ENCODE peak calls at places on chromosomes 7 and 10, in six cellular contexts. O is NB4, C is HepG2, B is endothelial cell of umbilical vein, F is K562, V is GM12878. Z is an unnamed sample.

GRCh38 chr10:81865581-81865980 is 9.4 kb upstream of the NRG3 start:
- DNase-seq in V (no peak), C (no peak), O (no peak), B (peak; percentile 72), F (no peak), Z (no peak)

GRCh38 chr10:49273626-49274025 is 25.3 kb upstream of the C10orf71 start:
- DNase-seq in O (no peak), F (no peak), C (no peak), V (no peak), B (no peak), Z (no peak)

GRCh38 chr10:14477408-14477710 is 146.6 kb upstream of the FRMD4A start:
- DNase-seq in F (no peak), C (no peak), O (no peak), B (no peak), V (no peak), Z (no peak)

GRCh38 chr10:97270523-97271154 is 21.8 kb downstream of the ARHGAP19 start:
- DNase-seq in C (peak; percentile 26), O (no peak), V (no peak), F (peak; percentile 18), B (peak; percentile 17), Z (no peak)

GRCh38 chr7:73865738-73866445 is 4.9 kb downstream of the TMEM270 start:
- DNase-seq in O (peak; percentile 72), F (no peak), C (peak; percentile 34), V (no peak), B (peak; percentile 62), Z (peak; percentile 63)

GRCh38 chr7:138891446-138891810 is 89.8 kb downstream of the KIAA1549 start:
- DNase-seq in C (no peak), F (no peak), V (no peak), O (no peak), B (no peak), Z (no peak)

GRCh38 chr7:127751062-127751722 is 99.2 kb downstream of the SND1 start:
- DNase-seq in F (no peak), C (no peak), V (no peak), O (peak; percentile 42), B (no peak), Z (no peak)

GRCh38 chr10:34626158-34626557 is 188.9 kb downstream of the PARD3 start:
- DNase-seq in B (no peak), O (no peak), C (no peak), V (no peak), F (no peak), Z (no peak)

GRCh38 chr7:140196361-140197217 is 19.8 kb upstream of the KDM7A start:
- DNase-seq in O (peak; percentile 30), F (no peak), V (no peak), C (no peak), B (no peak), Z (no peak)

GRCh38 chr7:34064511-34065158 is 159.3 kb downstream of the BMPER start:
- DNase-seq in B (no peak), C (no peak), V (no peak), O (no peak), F (no peak), Z (peak; percentile 91)

GRCh38 chr7:70178787-70179186 is 580.5 kb downstream of the AUTS2 start:
- DNase-seq in F (no peak), C (no peak), B (no peak), V (no peak), O (peak; percentile 28), Z (peak; percentile 21)

GRCh38 chr7:20241491-20242261 is 24.5 kb upstream of the MACC1 start:
- DNase-seq in O (no peak), V (peak; percentile 68), C (peak; percentile 20), F (no peak), B (no peak), Z (no peak)

GRCh38 chr7:142556745-142557144 is 192.5 kb upstream of the PRSS1 start:
- DNase-seq in F (peak; percentile 44), C (peak; percentile 5), B (peak; percentile 91), V (no peak), O (peak; percentile 82), Z (peak; percentile 87)

GRCh38 chr10:51892965-51893658 is 193.7 kb upstream of the CSTF2T start:
- DNase-seq in F (no peak), B (peak; percentile 18), O (peak; percentile 25), C (peak; percentile 10), V (no peak), Z (peak; percentile 1)

GRCh38 chr7:55552320-55553086 is 19.8 kb downstream of the VOPP1 start:
- DNase-seq in B (peak; percentile 96), C (no peak), O (no peak), F (no peak), V (no peak), Z (no peak)

GRCh38 chr10:103991393-103992128 is 24.6 kb downstream of the SLK start:
- DNase-seq in F (no peak), B (no peak), O (no peak), V (no peak), C (no peak), Z (no peak)

GRCh38 chr7:128034830-128035229 is 3.6 kb upstream of the LRRC4 start:
- DNase-seq in O (no peak), C (no peak), F (no peak), V (no peak), B (no peak), Z (no peak)

DNA sequence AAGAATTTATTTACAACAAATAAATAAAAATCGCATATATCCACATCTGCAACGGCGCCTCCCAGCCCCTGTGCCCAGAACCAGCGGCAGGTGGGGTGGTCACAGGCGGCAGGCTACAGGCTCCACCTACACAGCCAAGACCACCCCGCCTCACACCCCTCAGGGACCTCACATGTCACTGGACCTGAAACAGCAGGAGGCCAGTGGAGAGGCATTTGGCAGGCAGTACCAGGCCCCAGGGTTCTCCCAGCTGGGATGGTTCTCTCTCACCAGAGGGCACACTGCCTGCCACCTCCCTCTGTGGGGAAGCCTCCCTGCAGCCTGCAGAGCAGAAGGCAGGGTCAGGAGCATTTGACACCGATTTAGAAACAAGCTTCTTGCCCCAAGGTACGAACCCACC is 81.5 kb downstream of the MAD1L1 start:
- DNase-seq in O (no peak), B (no peak), F (no peak), V (no peak), C (no peak), Z (no peak)
- TF ChIP-seq MYC in O (no peak), B (no peak), F (no peak), V (no peak), C (no peak), Z (no peak)

DNA sequence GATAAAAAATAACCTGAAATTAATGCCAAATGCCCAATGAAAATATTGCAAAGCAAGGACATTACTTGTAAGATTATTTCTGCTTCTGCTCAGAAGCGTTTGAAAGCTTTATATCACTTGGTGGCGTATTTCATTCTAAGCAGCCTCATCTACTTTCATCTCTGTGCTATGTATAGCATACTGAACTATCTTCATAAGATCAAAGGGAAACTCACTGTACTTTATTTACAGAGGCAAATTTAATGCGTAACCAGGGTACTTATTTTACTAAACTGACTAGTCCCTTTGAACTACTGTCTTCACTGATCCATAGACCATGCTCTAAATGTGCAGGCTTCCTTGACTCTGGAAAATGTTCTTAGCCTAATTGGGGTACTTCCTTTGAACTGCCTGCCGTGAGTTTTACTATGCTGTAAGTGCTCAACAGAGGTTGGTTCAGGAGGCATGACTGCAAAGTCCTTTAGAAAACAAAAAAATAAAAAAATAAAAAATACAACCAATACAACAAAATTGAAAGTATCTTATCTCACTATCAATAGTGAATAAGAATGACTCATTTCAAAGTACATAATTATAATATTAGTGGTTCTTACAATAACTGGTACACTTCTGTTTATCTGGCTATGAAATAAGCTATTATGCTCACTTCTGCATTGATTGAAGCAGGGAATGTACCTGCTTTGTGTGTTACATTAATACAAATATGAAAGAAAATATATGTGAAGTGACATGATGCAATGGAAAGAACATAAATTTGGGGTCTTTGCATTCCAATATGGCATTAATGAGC is 41.0 kb upstream of the TSPAN12 start:
- DNase-seq in V (no peak), O (no peak), B (no peak), F (no peak), C (peak; percentile 56), Z (no peak)
- TF ChIP-seq MYC in V (no peak), O (no peak), B (no peak), F (no peak), C (no peak), Z (no peak)

GRCh38 chr10:107732045-107732444 is 567.5 kb upstream of the SORCS1 start:
- DNase-seq in V (no peak), F (no peak), C (no peak), B (no peak), O (no peak), Z (no peak)

GRCh38 chr10:107733731-107734130 is 569.2 kb upstream of the SORCS1 start:
- DNase-seq in B (no peak), F (no peak), O (no peak), C (no peak), V (no peak), Z (no peak)

GRCh38 chr10:107728807-107729206 is 564.3 kb upstream of the SORCS1 start:
- DNase-seq in O (peak; percentile 71), F (no peak), C (no peak), V (peak; percentile 11), B (no peak), Z (no peak)

GRCh38 chr10:107733328-107733727 is 568.8 kb upstream of the SORCS1 start:
- DNase-seq in F (no peak), V (no peak), C (no peak), O (no peak), B (no peak), Z (no peak)

DNA sequence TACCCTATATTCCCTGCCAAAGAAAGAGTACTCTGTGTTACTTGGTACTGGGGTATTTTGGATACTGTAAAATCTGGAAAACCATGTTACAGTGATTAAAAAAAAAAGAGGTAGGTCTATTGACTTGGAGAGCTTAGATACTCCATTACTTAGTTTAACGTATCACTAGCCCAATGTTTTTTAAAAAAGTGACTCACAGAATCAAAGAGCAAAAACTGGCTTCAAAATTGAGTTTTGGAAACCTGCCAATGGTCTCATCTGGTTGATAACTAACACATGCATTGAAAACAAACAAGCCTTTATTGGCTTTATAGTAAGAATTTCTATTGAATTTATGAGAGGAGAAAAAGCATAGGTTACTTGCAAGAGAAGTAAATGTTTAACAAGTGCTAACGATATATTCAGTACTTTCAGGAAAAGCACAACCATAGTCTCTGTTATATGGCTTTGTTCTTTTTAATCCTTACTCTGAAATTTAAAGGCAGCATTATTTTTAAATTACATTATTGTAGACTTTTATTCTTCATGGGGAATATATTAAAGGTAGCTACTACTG is 563.3 kb upstream of the SORCS1 start:
- DNase-seq in B (no peak), C (no peak), V (no peak), F (no peak), O (no peak), Z (no peak)
- TF ChIP-seq MYC in B (no peak), C (no peak), V (no peak), F (no peak), O (no peak), Z (no peak)

DNA sequence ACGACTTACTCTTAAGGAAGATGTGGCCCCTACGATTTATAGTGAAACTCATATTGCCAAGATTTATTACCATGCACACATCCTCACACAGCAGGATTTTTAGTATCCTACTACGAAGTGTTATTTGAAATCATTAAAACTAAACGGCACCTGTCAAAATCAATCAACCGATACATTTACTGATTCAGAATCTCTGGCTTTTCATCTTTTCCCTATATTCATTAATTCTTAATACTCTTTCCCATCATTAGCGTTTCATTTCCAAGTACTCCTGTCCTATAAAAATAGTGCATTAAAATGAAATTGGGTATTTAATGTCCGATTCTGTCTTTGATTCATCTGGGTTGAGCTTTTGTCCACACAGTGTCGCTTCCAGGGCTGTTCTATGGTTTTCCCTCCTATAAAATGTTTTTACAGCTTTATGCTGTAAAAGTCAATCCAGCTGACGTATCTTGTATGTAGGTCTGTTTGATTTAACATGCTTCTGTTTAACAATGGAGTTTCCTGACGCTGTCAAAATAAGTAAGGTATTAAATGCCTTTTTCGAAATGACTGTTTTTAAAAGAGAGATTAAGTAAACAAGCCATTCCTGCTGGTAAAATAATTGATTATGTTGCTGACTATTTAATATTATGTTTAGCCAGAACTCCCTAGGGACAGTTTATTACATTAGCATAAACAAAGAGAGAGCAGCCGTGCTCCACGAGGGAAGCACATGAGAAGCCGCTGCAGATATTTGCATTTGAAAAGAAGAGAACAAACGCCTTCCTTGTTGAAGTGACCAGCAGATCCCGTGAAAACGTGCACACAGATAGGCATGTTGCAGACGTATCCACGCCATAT is 22.3 kb upstream of the SFMBT2 start:
- DNase-seq in B (peak; percentile 13), C (no peak), V (no peak), F (no peak), O (no peak), Z (no peak)
- TF ChIP-seq MYC in B (no peak), C (no peak), V (no peak), F (no peak), O (no peak), Z (no peak)